ENCODE peak calls at places on chromosome 10, in seven cellular contexts. C is stimulated activated CD4-positive, alpha-beta T cell treated with anti-CD3 and anti-CD28 coated beads, Interleukin-4, amount 100 ng/mL, for 4 hours; N is NCI-H187; G is effector memory CD8-positive, alpha-beta T cell; R is neural crest cell; Z is spleen; S is right lobe of liver. B is an unnamed sample.

GRCh38 chr10:131702521-131703356 is 198.1 kb upstream of the PPP2R2D start:
- DNase-seq in C (no peak), N (no peak), G (no peak), R (no peak), Z (peak; percentile 45), S (no peak), B (no peak)

GRCh38 chr10:60654813-60655464 is 123.3 kb upstream of the CDK1 start:
- DNase-seq in C (no peak), N (no peak), G (no peak), R (no peak), Z (no peak), S (no peak), B (no peak)

GRCh38 chr10:75736889-75737610 is 305.6 kb downstream of the LRMDA start:
- DNase-seq in C (no peak), N (no peak), G (no peak), R (no peak), Z (no peak), S (no peak), B (no peak)

GRCh38 chr10:6493521-6494451 is 86.3 kb downstream of the PRKCQ start:
- DNase-seq in C (no peak), N (no peak), G (no peak), R (no peak), Z (no peak), S (no peak), B (no peak)

GRCh38 chr10:29681700-29682444 is 47.1 kb upstream of the SVIL start:
- DNase-seq in C (no peak), N (no peak), G (peak; percentile 53), R (no peak), Z (peak; percentile 88), S (no peak), B (no peak)

GRCh38 chr10:118962159-118962863 is 67.2 kb upstream of the NANOS1 start:
- DNase-seq in C (no peak), N (no peak), G (no peak), R (no peak), Z (no peak), S (no peak), B (no peak)

GRCh38 chr10:22657028-22657427 is 57.4 kb downstream of the PIP4K2A start:
- DNase-seq in C (no peak), N (no peak), G (no peak), R (no peak), Z (no peak), S (no peak), B (no peak)

GRCh38 chr10:86252051-86252450 is 114.5 kb downstream of the GRID1 start:
- DNase-seq in C (no peak), N (no peak), G (no peak), R (no peak), Z (no peak), S (no peak), B (no peak)

GRCh38 chr10:69865450-69865849 is 63.7 kb downstream of the COL13A1 start:
- DNase-seq in C (no peak), N (no peak), G (no peak), R (no peak), Z (no peak), S (no peak), B (no peak)

GRCh38 chr10:72704117-72704516 is 12.2 kb downstream of the MCU start:
- DNase-seq in C (no peak), N (no peak), G (no peak), R (no peak), Z (no peak), S (no peak), B (no peak)

GRCh38 chr10:50600831-50601466 is 22.8 kb downstream of the SGMS1 start:
- DNase-seq in C (no peak), N (no peak), G (no peak), R (no peak), Z (no peak), S (no peak), B (no peak)

GRCh38 chr10:71033396-71033980 is 145.1 kb upstream of the PCBD1 start:
- DNase-seq in C (no peak), N (no peak), G (no peak), R (no peak), Z (peak; percentile 67), S (no peak), B (peak; percentile 39)

GRCh38 chr10:28948045-28948444 is 270.7 kb downstream of the BAMBI start:
- DNase-seq in C (no peak), N (no peak), G (no peak), R (no peak), Z (no peak), S (no peak), B (no peak)

GRCh38 chr10:64733980-64734379 is 1212.8 kb downstream of the REEP3 start:
- DNase-seq in C (no peak), N (no peak), G (no peak), R (peak; percentile 2), Z (no peak), S (no peak), B (no peak)

GRCh38 chr10:6669269-6669859 is 89.3 kb upstream of the PRKCQ start:
- DNase-seq in C (no peak), N (no peak), G (no peak), R (peak; percentile 8), Z (no peak), S (no peak), B (no peak)

GRCh38 chr10:14184841-14185500 is 145.8 kb downstream of the FRMD4A start:
- DNase-seq in C (no peak), N (no peak), G (peak; percentile 51), R (no peak), Z (peak; percentile 79), S (no peak), B (no peak)

GRCh38 chr10:20712766-20713165 is 184.3 kb downstream of the NEBL start:
- DNase-seq in C (no peak), N (no peak), G (no peak), R (no peak), Z (no peak), S (no peak), B (no peak)

GRCh38 chr10:133162178-133162909 is 2.3 kb downstream of the KNDC1 start:
- DNase-seq in C (no peak), N (no peak), G (no peak), R (no peak), Z (no peak), S (peak; percentile 77), B (no peak)

GRCh38 chr10:13993169-13993568 is 337.6 kb downstream of the FRMD4A start:
- DNase-seq in C (no peak), N (no peak), G (no peak), R (no peak), Z (no peak), S (no peak), B (peak; percentile 87)

GRCh38 chr10:4303045-4303444 is 518.0 kb upstream of the KLF6 start:
- DNase-seq in C (no peak), N (no peak), G (no peak), R (no peak), Z (no peak), S (no peak), B (no peak)

GRCh38 chr10:58253184-58253583 is 14.5 kb downstream of the IPMK start:
- DNase-seq in C (no peak), N (no peak), G (no peak), R (no peak), Z (no peak), S (no peak), B (no peak)

GRCh38 chr10:24908793-24909423 is 43.5 kb downstream of the PRTFDC1 start:
- DNase-seq in C (no peak), N (no peak), G (no peak), R (no peak), Z (no peak), S (no peak), B (no peak)

GRCh38 chr10:13716161-13717071 is 129.7 kb downstream of the PRPF18 start:
- DNase-seq in C (no peak), N (no peak), G (no peak), R (peak; percentile 29), Z (no peak), S (no peak), B (no peak)

GRCh38 chr10:59625842-59626522 is 83.7 kb downstream of the SLC16A9 start:
- DNase-seq in C (peak; percentile 5), N (no peak), G (peak; percentile 30), R (peak; percentile 33), Z (no peak), S (no peak), B (peak; percentile 76)

GRCh38 chr10:112778579-112778978 is 171.5 kb upstream of the TCF7L2 start:
- DNase-seq in C (no peak), N (no peak), G (no peak), R (no peak), Z (no peak), S (no peak), B (no peak)

GRCh38 chr10:91552706-91553105 is 80.2 kb downstream of the PPP1R3C start:
- DNase-seq in C (no peak), N (no peak), G (no peak), R (no peak), Z (no peak), S (peak; percentile 67), B (no peak)

GRCh38 chr10:132097609-132098377 is 32.0 kb downstream of the JAKMIP3 start:
- DNase-seq in C (no peak), N (no peak), G (no peak), R (no peak), Z (no peak), S (no peak), B (no peak)

GRCh38 chr10:120980316-120980975 is 129.3 kb downstream of the WDR11 start:
- DNase-seq in C (no peak), N (no peak), G (no peak), R (no peak), Z (no peak), S (no peak), B (no peak)

GRCh38 chr10:24456319-24456718 is 247.4 kb downstream of the KIAA1217 start:
- DNase-seq in C (no peak), N (no peak), G (no peak), R (no peak), Z (no peak), S (no peak), B (no peak)

GRCh38 chr10:96840841-96841518 is 8.9 kb downstream of the LCOR start:
- DNase-seq in C (no peak), N (no peak), G (no peak), R (no peak), Z (no peak), S (no peak), B (no peak)

GRCh38 chr10:6128591-6129383 is 40.0 kb downstream of the RBM17 start:
- DNase-seq in C (no peak), N (no peak), G (no peak), R (no peak), Z (no peak), S (no peak), B (no peak)

GRCh38 chr10:132516771-132517725 is 20.5 kb upstream of the INPP5A start:
- DNase-seq in C (no peak), N (no peak), G (no peak), R (peak; percentile 64), Z (peak; percentile 83), S (peak; percentile 91), B (peak; percentile 99)

GRCh38 chr10:127935115-127935561 is 28.2 kb downstream of the PTPRE start:
- DNase-seq in C (no peak), N (no peak), G (no peak), R (peak; percentile 18), Z (no peak), S (no peak), B (peak; percentile 64)

GRCh38 chr10:107451047-107451446 is 286.5 kb upstream of the SORCS1 start:
- DNase-seq in C (no peak), N (no peak), G (no peak), R (no peak), Z (no peak), S (no peak), B (no peak)

GRCh38 chr10:76113952-76114351 is 682.5 kb downstream of the LRMDA start:
- DNase-seq in C (no peak), N (no peak), G (no peak), R (no peak), Z (no peak), S (no peak), B (no peak)

GRCh38 chr10:73086816-73087215 is 9.8 kb downstream of the P4HA1 start:
- DNase-seq in C (no peak), N (no peak), G (no peak), R (no peak), Z (no peak), S (no peak), B (no peak)

GRCh38 chr10:112875474-112876267 is 74.4 kb upstream of the TCF7L2 start:
- DNase-seq in C (no peak), N (no peak), G (no peak), R (no peak), Z (no peak), S (no peak), B (no peak)